ENCODE peak calls at places on chromosome 5, in five cellular contexts. P, T, S, V and G are unnamed samples.

GRCh38 chr5:121795511-121795910 is 56.2 kb upstream of the FTMT start:
- DNase-seq in P (no peak), T (no peak), S (no peak), V (no peak), G (no peak)

GRCh38 chr5:109563189-109563588 is 126.5 kb upstream of the MAN2A1 start:
- DNase-seq in P (no peak), T (no peak), S (no peak), V (no peak), G (no peak)

GRCh38 chr5:179599973-179600372 is 23.5 kb downstream of the HNRNPH1 start:
- DNase-seq in P (no peak), T (no peak), S (no peak), V (no peak), G (no peak)

GRCh38 chr5:96876292-96876850 is at the start of gene ERAP2:
- DNase-seq in P (peak; percentile 49), T (no peak), S (no peak), V (peak; percentile 80), G (no peak)

GRCh38 chr5:176535101-176535654 is 2.0 kb downstream of the RNF44 start:
- DNase-seq in P (no peak), T (no peak), S (no peak), V (no peak), G (no peak)

GRCh38 chr5:137190441-137190840 is 308.7 kb downstream of the SPOCK1 start:
- DNase-seq in P (no peak), T (no peak), S (no peak), V (no peak), G (no peak)

GRCh38 chr5:36722913-36723312 is 116.5 kb downstream of the SLC1A3 start:
- DNase-seq in P (no peak), T (no peak), S (no peak), V (no peak), G (no peak)

GRCh38 chr5:152844713-152845112 is 439.6 kb upstream of the NMUR2 start:
- DNase-seq in P (no peak), T (no peak), S (no peak), V (no peak), G (no peak)

GRCh38 chr5:142874537-142874936 is 104.4 kb downstream of the ARHGAP26 start:
- DNase-seq in P (peak; percentile 73), T (no peak), S (peak; percentile 85), V (peak; percentile 68), G (no peak)

GRCh38 chr5:162214551-162214950 is 147.0 kb downstream of the GABRG2 start:
- DNase-seq in P (no peak), T (no peak), S (no peak), V (no peak), G (no peak)

GRCh38 chr5:21774281-21774680 is 1078.9 kb downstream of the CDH12 start:
- DNase-seq in P (no peak), T (no peak), S (no peak), V (no peak), G (no peak)

GRCh38 chr5:142925795-142926194 is 155.6 kb downstream of the ARHGAP26 start:
- DNase-seq in P (no peak), T (no peak), S (no peak), V (peak; percentile 78), G (no peak)

GRCh38 chr5:143308726-143309125 is 94.8 kb downstream of the NR3C1 start:
- DNase-seq in P (no peak), T (no peak), S (no peak), V (no peak), G (no peak)

GRCh38 chr5:135034186-135034962 is at the start of gene PITX1:
- DNase-seq in P (peak; percentile 80), T (no peak), S (no peak), V (peak; percentile 89), G (no peak)

GRCh38 chr5:132022737-132023136 is 11.3 kb upstream of the ACSL6 start:
- DNase-seq in P (no peak), T (no peak), S (no peak), V (no peak), G (no peak)

GRCh38 chr5:96868603-96869371 is 7.5 kb upstream of the ERAP2 start:
- DNase-seq in P (peak; percentile 54), T (no peak), S (no peak), V (peak; percentile 68), G (no peak)

GRCh38 chr5:16859346-16859745 is 76.7 kb downstream of the MYO10 start:
- DNase-seq in P (no peak), T (no peak), S (no peak), V (no peak), G (no peak)

GRCh38 chr5:95864944-95865504 is 42.5 kb upstream of the GLRX start:
- DNase-seq in P (no peak), T (no peak), S (no peak), V (no peak), G (no peak)

GRCh38 chr5:73901455-73901854 is 275.5 kb downstream of the ARHGEF28 start:
- DNase-seq in P (peak; percentile 31), T (no peak), S (no peak), V (peak; percentile 30), G (no peak)
- TF ChIP-seq CTCF in P (peak; percentile 33), T (no peak), S (peak; percentile 12), V (peak; percentile 49), G (no peak)

GRCh38 chr5:79511945-79512493 is 1.9 kb downstream of the HOMER1 start:
- DNase-seq in P (no peak), T (no peak), S (no peak), V (no peak), G (no peak)

GRCh38 chr5:79513519-79514390 is at the start of gene HOMER1:
- DNase-seq in P (peak; percentile 64), T (no peak), S (peak; percentile 83), V (peak; percentile 85), G (peak; percentile 73)

GRCh38 chr5:79512692-79513518 is 1.0 kb downstream of the HOMER1 start:
- DNase-seq in P (peak; percentile 35), T (no peak), S (no peak), V (peak; percentile 34), G (no peak)

GRCh38 chr5:79516986-79517385 is 3.1 kb upstream of the HOMER1 start:
- DNase-seq in P (no peak), T (no peak), S (no peak), V (no peak), G (no peak)

DNA sequence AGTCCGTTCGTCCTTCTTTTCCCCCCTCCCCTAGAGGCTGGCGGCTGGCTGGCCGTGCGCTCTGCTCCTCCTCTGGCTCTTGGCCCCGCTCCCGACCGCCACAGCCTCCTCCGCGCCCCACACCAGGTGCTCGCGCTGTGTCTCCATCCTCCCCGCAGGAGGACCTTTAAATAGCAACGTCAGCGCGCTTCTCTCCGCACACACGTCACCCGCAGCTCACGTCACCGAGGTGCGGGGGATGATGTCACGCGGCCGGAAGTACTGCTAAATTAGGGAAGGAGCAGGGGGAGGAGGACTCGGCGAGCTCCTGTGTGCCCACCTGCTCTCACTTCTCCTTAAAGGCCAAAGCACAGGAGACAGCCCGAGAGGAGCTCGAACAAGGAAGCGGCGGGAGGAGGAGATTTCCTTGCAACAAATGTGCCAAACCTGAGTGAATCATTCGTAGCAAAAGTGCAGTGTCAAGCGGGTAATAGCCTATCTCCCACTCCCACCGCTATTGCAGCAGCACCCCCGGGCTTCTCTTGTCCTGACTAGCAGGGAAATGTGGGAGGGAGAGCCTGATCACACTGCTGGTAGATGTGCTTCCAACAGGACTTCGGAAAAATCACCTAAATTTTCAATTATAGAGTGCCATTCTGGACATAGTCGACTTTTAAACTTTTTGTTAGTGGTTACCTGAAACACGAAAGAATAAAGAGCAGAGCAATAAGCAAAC is 614 bp upstream of the HOMER1 start:
- DNase-seq in P (peak; percentile 88), T (peak; percentile 68), S (peak; percentile 89), V (peak; percentile 98), G (peak; percentile 88)
- TF ChIP-seq CTCF in P (no peak), T (peak; percentile 11), S (no peak), V (no peak), G (no peak)

DNA sequence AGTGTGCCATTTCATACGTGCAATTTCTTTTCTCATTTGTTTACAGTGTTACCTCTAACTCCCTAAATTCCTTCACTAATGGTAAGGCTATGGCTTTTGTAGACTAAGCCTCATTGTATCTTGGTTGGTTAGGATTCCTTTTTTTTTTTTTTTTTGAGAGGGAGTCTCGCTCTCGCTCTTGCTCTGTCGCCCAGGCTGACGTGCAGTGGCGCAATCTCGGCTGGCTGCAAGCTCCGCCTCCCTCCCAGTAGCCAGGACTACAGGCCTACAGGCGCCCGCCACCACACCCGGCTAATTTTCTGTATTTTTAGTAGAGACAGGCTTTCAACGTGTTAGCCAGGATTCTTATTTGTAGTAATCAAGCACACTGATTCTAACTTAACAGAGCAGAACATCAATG is 57.7 kb downstream of the SPEF2 start:
- DNase-seq in P (no peak), T (no peak), S (no peak), V (no peak), G (no peak)
- TF ChIP-seq CTCF in P (no peak), T (no peak), S (no peak), V (no peak), G (no peak)

DNA sequence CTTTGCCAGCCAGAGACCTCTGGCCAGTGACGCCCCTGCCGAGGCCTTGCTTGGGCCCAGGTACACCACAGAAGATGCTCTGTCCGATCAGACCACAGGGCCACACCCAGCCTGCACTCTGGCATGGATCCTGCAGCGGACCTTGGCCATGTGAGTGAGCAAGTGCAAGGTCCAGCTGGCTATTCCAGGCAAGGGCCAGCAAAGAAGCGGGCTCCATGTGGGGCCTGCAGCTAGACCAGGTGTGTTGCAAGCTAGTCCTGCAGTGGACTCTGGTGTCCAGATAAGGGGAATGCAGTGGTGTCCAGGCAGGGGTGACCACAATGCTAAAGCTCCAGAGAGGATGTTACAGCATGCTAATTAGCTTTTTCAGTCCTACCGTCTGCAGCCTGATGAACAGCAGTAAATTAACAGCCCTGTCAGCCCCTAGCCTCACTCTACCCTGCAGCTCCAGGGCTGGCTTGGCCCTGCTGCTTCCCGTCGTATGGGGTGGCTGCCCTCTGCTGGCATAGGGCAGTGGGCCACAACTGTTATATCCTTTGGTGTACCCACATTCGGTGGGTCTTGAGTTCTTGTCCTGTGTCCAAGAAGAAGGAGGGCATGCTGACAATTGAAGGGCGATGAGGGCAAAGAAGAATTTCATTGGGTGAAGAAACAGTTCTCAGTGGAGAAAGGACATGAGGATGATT is 284.5 kb upstream of the POU5F2 start:
- DNase-seq in P (no peak), T (no peak), S (no peak), V (no peak), G (no peak)
- TF ChIP-seq CTCF in P (peak; percentile 23), T (no peak), S (no peak), V (no peak), G (no peak)